ENCODE peak calls at places on chromosome 12, in eight cellular contexts. D is body of pancreas, N is transverse colon, M is gastrocnemius medialis, U is ovary, W is HepG2, Z is esophagus squamous epithelium, O is tibial nerve. P is an unnamed sample.
A peak's percentile ranks its signal among the peaks of the same experiment; 100 is the strongest.

GRCh38 chr12:7162691-7163114 is 26.8 kb upstream of the PEX5 start:
- DNase-seq in U (peak; percentile 24), D (peak; percentile 68), O (no peak), W (peak; percentile 52), N (peak; percentile 32), Z (no peak), M (no peak), P (no peak)

GRCh38 chr12:65646127-65646643 is 178.1 kb upstream of the HMGA2 start:
- DNase-seq in Z (no peak), O (no peak), W (no peak), U (no peak), M (no peak), D (no peak), N (no peak), P (no peak)

GRCh38 chr12:6186114-6186827 is 13.9 kb upstream of the CD9 start:
- DNase-seq in D (no peak), Z (no peak), W (no peak), N (no peak), O (no peak), U (no peak), M (no peak), P (no peak)

GRCh38 chr12:128542844-128543243 is 275.9 kb downstream of the TMEM132C start:
- DNase-seq in W (no peak), U (no peak), D (no peak), Z (no peak), M (no peak), O (no peak), N (no peak), P (no peak)

GRCh38 chr12:90940872-90941499 is 14.0 kb downstream of the CCER1 start:
- DNase-seq in O (no peak), Z (no peak), D (no peak), N (no peak), W (peak; percentile 28), U (no peak), M (no peak), P (no peak)

GRCh38 chr12:112105891-112106290 is 2.7 kb downstream of the NAA25 start:
- DNase-seq in O (no peak), M (no peak), U (no peak), W (no peak), D (no peak), Z (no peak), N (no peak), P (no peak)

GRCh38 chr12:63208956-63209355 is 58.0 kb upstream of the AVPR1A start:
- DNase-seq in D (no peak), Z (no peak), M (no peak), O (no peak), W (no peak), U (no peak), N (no peak), P (no peak)

GRCh38 chr12:1030779-1031178 is 39.8 kb downstream of the ERC1 start:
- DNase-seq in O (no peak), M (no peak), U (no peak), D (no peak), W (no peak), N (no peak), Z (no peak), P (no peak)

GRCh38 chr12:54207539-54208267 is 18.9 kb upstream of the SMUG1 start:
- DNase-seq in D (peak; percentile 85), U (peak; percentile 86), W (peak; percentile 56), N (peak; percentile 78), Z (no peak), O (peak; percentile 67), M (peak; percentile 79), P (no peak)

GRCh38 chr12:68405292-68405900 is 73.2 kb upstream of the MDM1 start:
- DNase-seq in U (no peak), Z (no peak), N (no peak), M (no peak), O (no peak), W (no peak), D (no peak), P (no peak)

GRCh38 chr12:57850924-57851323 is 4.4 kb upstream of the CTDSP2 start:
- DNase-seq in N (no peak), D (no peak), Z (no peak), M (no peak), W (no peak), O (no peak), U (no peak), P (no peak)

GRCh38 chr12:4857472-4858291 is 52.0 kb upstream of the KCNA1 start:
- DNase-seq in W (peak; percentile 41), O (peak; percentile 52), Z (no peak), M (peak; percentile 35), D (peak; percentile 81), N (peak; percentile 80), U (peak; percentile 60), P (no peak)

GRCh38 chr12:78885466-78885865 is 20.9 kb downstream of the SYT1 start:
- DNase-seq in U (no peak), M (no peak), O (no peak), Z (no peak), D (no peak), N (no peak), W (no peak), P (no peak)

GRCh38 chr12:114691196-114691595 is 7.2 kb upstream of the TBX3 start:
- DNase-seq in W (no peak), N (no peak), D (no peak), M (no peak), U (no peak), O (no peak), Z (no peak), P (no peak)

GRCh38 chr12:95694148-95694547 is 96.4 kb downstream of the NTN4 start:
- DNase-seq in O (no peak), N (peak; percentile 63), Z (no peak), W (no peak), M (no peak), D (peak; percentile 67), U (peak; percentile 64), P (no peak)

DNA sequence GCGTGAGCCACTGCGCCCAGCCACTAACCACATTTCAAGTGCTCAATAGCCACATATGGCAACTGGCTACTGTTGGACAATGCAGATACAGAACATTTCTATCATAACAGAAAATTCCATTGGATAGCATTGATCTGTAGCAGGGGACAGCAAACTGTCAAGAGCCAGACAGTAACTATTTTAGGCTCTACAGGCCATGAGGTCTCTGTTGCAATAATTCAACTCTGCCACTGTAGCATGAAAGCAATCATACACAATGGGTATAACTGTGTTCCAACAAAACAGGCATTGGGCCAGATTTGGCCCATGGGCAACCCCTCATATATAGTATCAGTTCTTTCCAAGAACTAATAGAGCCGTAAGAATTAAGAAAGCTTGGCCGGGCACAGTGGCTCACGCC is 8.0 kb downstream of the CSRNP2 start:
- DNase-seq in U (no peak), M (no peak), Z (no peak), N (no peak), D (no peak), W (no peak), O (no peak), P (no peak)
- H3K4me1 ChIP-seq in U (peaks cover 1% of the 10 kb centered on the region), M (peaks cover 38% of the 10 kb centered on the region), Z (peaks cover 28% of the 10 kb centered on the region), N (peaks cover 14% of the 10 kb centered on the region), D (peaks cover 11% of the 10 kb centered on the region), W (peaks cover 7% of the 10 kb centered on the region), O (no peaks in the 10 kb centered on the region), P (peaks cover 14% of the 10 kb centered on the region)

DNA sequence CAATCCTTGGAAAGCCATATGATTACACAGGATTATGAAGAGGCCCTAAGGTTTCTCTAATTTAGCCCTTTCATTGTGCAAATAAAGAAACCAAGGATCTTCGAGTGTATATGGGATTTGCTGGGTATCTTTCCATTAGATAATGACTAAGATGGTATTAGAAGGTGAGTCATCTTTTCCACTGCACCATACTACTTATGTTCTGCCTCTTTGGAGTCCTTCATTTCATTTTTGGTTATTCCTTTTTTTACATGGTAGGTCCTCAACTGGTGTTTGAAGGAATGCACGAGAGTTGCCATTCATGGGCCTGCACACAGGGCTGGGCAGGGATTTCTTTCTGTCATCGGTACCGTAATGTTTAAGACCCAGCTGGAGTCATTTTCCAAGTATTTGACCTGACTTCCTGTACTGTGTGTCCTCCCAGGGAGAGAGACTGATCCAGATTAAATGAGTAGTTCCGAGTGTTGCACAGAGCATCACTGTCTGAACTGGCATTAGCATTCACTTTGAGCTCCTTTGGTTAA is 85.7 kb downstream of the BORCS5 start:
- DNase-seq in D (no peak), O (no peak), Z (no peak), M (no peak), U (no peak), W (no peak), N (no peak), P (no peak)
- TF ChIP-seq POLR2A in D (no peak), O (no peak), Z (no peak), M (no peak), U (no peak), W (no peak), N (no peak), P (no peak)

GRCh38 chr12:28369483-28369882 is 179.2 kb downstream of the CCDC91 start:
- DNase-seq in U (no peak), W (no peak), D (no peak), N (no peak), O (no peak), Z (no peak), M (no peak), P (no peak)
- H3K9me3 ChIP-seq in U (no peaks in the 10 kb centered on the region), W (peaks cover 49% of the 10 kb centered on the region), D (peaks cover 15% of the 10 kb centered on the region), N (peaks cover 17% of the 10 kb centered on the region), O (peaks cover 54% of the 10 kb centered on the region), Z (peaks cover 23% of the 10 kb centered on the region), M (no peaks in the 10 kb centered on the region), P (peaks cover 15% of the 10 kb centered on the region)

DNA sequence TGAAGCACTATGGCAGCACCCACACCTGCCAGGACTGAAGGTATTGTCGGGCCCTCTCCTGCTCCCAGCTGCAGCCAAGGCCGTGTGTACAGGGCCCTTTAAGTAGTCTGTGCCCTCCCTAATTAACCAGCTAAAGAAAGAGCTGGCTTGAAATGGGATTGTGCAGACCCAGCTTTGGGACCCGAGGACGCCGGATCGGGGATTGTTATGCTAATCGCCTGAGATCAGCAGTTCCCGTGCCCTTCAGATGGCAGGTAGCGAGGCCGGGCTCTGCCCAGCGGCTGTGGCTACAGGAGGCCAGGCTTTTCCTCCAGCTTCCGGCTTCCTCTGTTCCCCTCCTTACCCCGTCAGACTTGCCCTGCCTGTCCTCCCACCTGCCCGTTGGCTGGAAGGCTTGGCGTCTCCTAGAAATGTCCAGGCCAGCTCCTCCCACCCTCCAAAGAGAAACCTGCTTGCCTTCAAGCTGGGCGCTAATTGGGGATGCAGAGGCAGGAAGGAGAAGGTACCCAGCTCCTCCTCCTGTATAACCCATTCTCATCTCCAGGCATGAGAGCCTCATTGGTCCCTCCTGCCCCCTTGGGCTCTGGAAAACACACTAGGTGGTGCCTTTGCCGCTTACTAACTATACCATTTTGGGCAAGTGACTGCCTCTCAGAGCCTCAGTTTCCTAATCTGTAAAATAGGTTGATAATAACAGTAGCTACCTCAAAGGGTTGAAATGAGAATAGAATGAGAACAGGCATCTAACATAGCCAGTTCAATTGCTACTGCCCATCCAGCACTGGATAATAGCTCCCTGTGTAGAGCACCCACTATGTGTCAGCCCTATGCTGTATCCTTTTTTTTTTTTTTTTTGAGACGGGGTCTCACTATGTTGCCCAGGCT is 25.8 kb upstream of the MSI1 start:
- DNase-seq in O (no peak), D (peak; percentile 85), Z (no peak), U (no peak), M (no peak), W (no peak), N (peak; percentile 70), P (no peak)
- H3K4me1 ChIP-seq in O (no peaks in the 10 kb centered on the region), D (peaks cover 14% of the 10 kb centered on the region), Z (peaks cover 11% of the 10 kb centered on the region), U (no peaks in the 10 kb centered on the region), M (no peaks in the 10 kb centered on the region), W (no peaks in the 10 kb centered on the region), N (peaks cover 6% of the 10 kb centered on the region), P (no peaks in the 10 kb centered on the region)